ENCODE peak calls at places on chromosomes 4 and X, in seven cellular contexts. P is activated CD8-positive, alpha-beta T cell treated with anti-CD3 and anti-CD28 coated beads for 36 hours; I is IMR-90; T is BJ; E is GM20000; J is PC-3; Q is thyroid gland. A is an unnamed sample.

GRCh38 chr4:83552085-83552484 is 16.2 kb downstream of the GPAT3 start:
- DNase-seq in P (no peak), I (no peak), T (no peak), E (no peak), J (peak), Q (no peak), A (no peak)

GRCh38 chrX:114797494-114797893 is 213.6 kb downstream of the HTR2C start:
- DNase-seq in P (no peak), I (no peak), T (no peak), E (no peak), J (no peak), Q (no peak), A (no peak)

GRCh38 chr4:19382993-19383392 is 868.7 kb upstream of the SLIT2 start:
- DNase-seq in P (no peak), I (peak), T (peak), E (no peak), J (peak), Q (no peak), A (no peak)

GRCh38 chr4:75990129-75990528 is 616 bp downstream of the SDAD1 start:
- DNase-seq in P (peak), I (peak), T (no peak), E (no peak), J (no peak), Q (peak), A (peak)

GRCh38 chr4:102139932-102140331 is 205.3 kb downstream of the SLC39A8 start:
- DNase-seq in P (no peak), I (no peak), T (no peak), E (no peak), J (peak), Q (no peak), A (no peak)

GRCh38 chrX:130170752-130171445 is 863 bp upstream of the RAB33A start:
- DNase-seq in P (peak), I (no peak), T (no peak), E (peak), J (no peak), Q (peak), A (peak)

GRCh38 chrX:40245411-40246140 is 147.8 kb upstream of the BCOR start:
- DNase-seq in P (no peak), I (no peak), T (no peak), E (no peak), J (no peak), Q (peak), A (no peak)

GRCh38 chrX:43008356-43008755 is 230.4 kb upstream of the PPP1R2C start:
- DNase-seq in P (no peak), I (no peak), T (no peak), E (no peak), J (no peak), Q (no peak), A (no peak)

GRCh38 chr4:20493761-20494353 is 206.4 kb upstream of the PACRGL start:
- DNase-seq in P (no peak), I (peak), T (peak), E (no peak), J (no peak), Q (no peak), A (no peak)

GRCh38 chrX:49308604-49309269 is 5.3 kb downstream of the GAGE10 start:
- DNase-seq in P (peak), I (no peak), T (no peak), E (no peak), J (no peak), Q (no peak), A (no peak)

GRCh38 chrX:77493677-77494553 is 46.7 kb downstream of the FGF16 start:
- DNase-seq in P (no peak), I (peak), T (no peak), E (no peak), J (peak), Q (no peak), A (no peak)

GRCh38 chr4:137694138-137694537 is 161.8 kb upstream of the PCDH18 start:
- DNase-seq in P (no peak), I (no peak), T (no peak), E (no peak), J (no peak), Q (peak), A (no peak)

GRCh38 chr4:127759228-127759820 is 22.8 kb upstream of the HSPA4L start:
- DNase-seq in P (no peak), I (no peak), T (no peak), E (no peak), J (no peak), Q (no peak), A (no peak)

GRCh38 chr4:80266267-80266901 is at the start of gene FGF5:
- DNase-seq in P (peak), I (peak), T (peak), E (peak), J (peak), Q (peak), A (no peak)

GRCh38 chr4:177308842-177309524 is 691 bp upstream of the NEIL3 start:
- DNase-seq in P (peak), I (no peak), T (no peak), E (no peak), J (no peak), Q (no peak), A (no peak)

GRCh38 chr4:162499478-162499877 is 335.7 kb upstream of the FSTL5 start:
- DNase-seq in P (no peak), I (no peak), T (no peak), E (no peak), J (peak), Q (no peak), A (no peak)

GRCh38 chr4:3322059-3322550 is 29.3 kb downstream of the RGS12 start:
- DNase-seq in P (no peak), I (peak), T (no peak), E (no peak), J (no peak), Q (no peak), A (no peak)

GRCh38 chrX:100615015-100615414 is 21.6 kb downstream of the TSPAN6 start:
- DNase-seq in P (no peak), I (peak), T (peak), E (peak), J (peak), Q (peak), A (peak)

GRCh38 chr4:149993030-149993429 is 85.2 kb upstream of the DCLK2 start:
- DNase-seq in P (peak), I (peak), T (no peak), E (no peak), J (peak), Q (no peak), A (peak)

GRCh38 chrX:65902011-65902410 is 137.9 kb downstream of the VSIG4 start:
- DNase-seq in P (no peak), I (no peak), T (no peak), E (no peak), J (no peak), Q (no peak), A (no peak)

GRCh38 chr4:40934671-40935070 is 184.9 kb downstream of the NSUN7 start:
- DNase-seq in P (no peak), I (no peak), T (no peak), E (no peak), J (no peak), Q (no peak), A (no peak)

GRCh38 chr4:4578981-4579380 is 37.1 kb upstream of the STX18 start:
- DNase-seq in P (no peak), I (no peak), T (no peak), E (no peak), J (no peak), Q (no peak), A (no peak)

GRCh38 chrX:103155201-103155600 is 59.7 kb upstream of the BEX4 start:
- DNase-seq in P (no peak), I (peak), T (no peak), E (no peak), J (no peak), Q (no peak), A (no peak)

GRCh38 chr4:138111462-138112000 is 130.6 kb downstream of the SLC7A11 start:
- DNase-seq in P (no peak), I (peak), T (no peak), E (no peak), J (peak), Q (no peak), A (no peak)

GRCh38 chr4:62260256-62260655 is 1060.1 kb downstream of the ADGRL3 start:
- DNase-seq in P (no peak), I (no peak), T (no peak), E (no peak), J (peak), Q (no peak), A (no peak)

GRCh38 chr4:145186719-145187118 is 6.3 kb upstream of the OTUD4 start:
- DNase-seq in P (no peak), I (no peak), T (no peak), E (peak), J (no peak), Q (no peak), A (peak)

GRCh38 chr4:101163936-101164335 is 183.4 kb downstream of the PPP3CA start:
- DNase-seq in P (no peak), I (peak), T (no peak), E (no peak), J (no peak), Q (no peak), A (no peak)

GRCh38 chrX:51894697-51895336 is 1.4 kb downstream of the MAGED1 start:
- DNase-seq in P (peak), I (peak), T (no peak), E (peak), J (no peak), Q (peak), A (peak)

GRCh38 chr4:124334119-124334518 is 378.4 kb downstream of the ANKRD50 start:
- DNase-seq in P (peak), I (peak), T (peak), E (no peak), J (peak), Q (peak), A (peak)

GRCh38 chr4:23241408-23241807 is 548.7 kb downstream of the GBA3 start:
- DNase-seq in P (no peak), I (no peak), T (no peak), E (no peak), J (no peak), Q (no peak), A (no peak)

GRCh38 chrX:102712216-102712966 is at the start of gene GPRASP2:
- DNase-seq in P (peak), I (no peak), T (no peak), E (no peak), J (peak), Q (peak), A (peak)

GRCh38 chr4:95508421-95508820 is 40.4 kb downstream of the UNC5C start:
- DNase-seq in P (no peak), I (peak), T (no peak), E (no peak), J (peak), Q (no peak), A (no peak)

GRCh38 chrX:47776301-47776700 is 60.4 kb upstream of the ZNF81 start:
- DNase-seq in P (no peak), I (no peak), T (no peak), E (no peak), J (no peak), Q (no peak), A (no peak)

GRCh38 chr4:146790515-146790914 is 151.8 kb downstream of the POU4F2 start:
- DNase-seq in P (no peak), I (no peak), T (no peak), E (no peak), J (peak), Q (no peak), A (no peak)

GRCh38 chr4:146340798-146341197 is 126.5 kb downstream of the REELD1 start:
- DNase-seq in P (no peak), I (peak), T (no peak), E (no peak), J (peak), Q (no peak), A (peak)

GRCh38 chr4:165355900-165356300 is 22.9 kb upstream of the CPE start:
- DNase-seq in P (peak), I (peak), T (no peak), E (peak), J (peak), Q (peak), A (peak)

GRCh38 chr4:176492648-176493302 is 173.0 kb downstream of the SPCS3 start:
- DNase-seq in P (no peak), I (peak), T (no peak), E (peak), J (peak), Q (no peak), A (peak)

GRCh38 chrX:100658936-100659335 is 14.9 kb downstream of the SRPX2 start:
- DNase-seq in P (no peak), I (no peak), T (no peak), E (no peak), J (no peak), Q (no peak), A (no peak)

GRCh38 chr4:7536876-7537275 is 102.1 kb upstream of the PSAPL1 start:
- DNase-seq in P (no peak), I (no peak), T (no peak), E (no peak), J (no peak), Q (no peak), A (no peak)
- TF ChIP-seq CTCF in P (no peak), I (no peak), T (no peak), E (no peak), J (no peak), Q (no peak), A (no peak)

DNA sequence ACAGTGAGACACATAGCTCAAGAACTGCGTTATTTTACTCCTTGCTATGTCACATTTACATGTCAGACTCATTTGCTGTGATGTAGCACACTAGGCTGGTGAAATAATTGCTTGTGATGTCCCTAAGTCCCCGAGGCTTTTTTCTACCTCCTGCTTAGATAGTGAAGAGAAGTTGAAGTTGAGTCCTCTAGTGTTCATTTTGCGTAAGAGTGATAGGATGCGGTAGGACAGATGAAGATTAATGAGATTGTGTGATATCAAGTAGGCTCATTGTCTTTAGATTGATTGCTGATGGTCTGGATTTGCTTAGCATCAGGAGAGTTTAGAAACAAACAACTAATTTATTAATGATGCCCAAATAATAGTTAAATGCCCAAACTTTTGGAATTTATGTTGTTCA is 173.6 kb upstream of the NUDT6 start:
- DNase-seq in P (no peak), I (no peak), T (no peak), E (no peak), J (peak), Q (no peak), A (no peak)
- TF ChIP-seq CTCF in P (no peak), I (no peak), T (peak), E (no peak), J (peak), Q (peak), A (no peak)

GRCh38 chr4:6709230-6710114 is at the start of gene MRFAP1L1:
- DNase-seq in P (peak), I (peak), T (peak), E (peak), J (peak), Q (peak), A (peak)
- TF ChIP-seq CTCF in P (no peak), I (no peak), T (peak), E (no peak), J (no peak), Q (no peak), A (no peak)

GRCh38 chr4:152369203-152369902 is 166.5 kb downstream of the FBXW7 start:
- DNase-seq in P (no peak), I (no peak), T (no peak), E (no peak), J (no peak), Q (no peak), A (no peak)
- TF ChIP-seq CTCF in P (no peak), I (no peak), T (no peak), E (no peak), J (no peak), Q (no peak), A (no peak)

GRCh38 chrX:108734426-108734825 is 1.9 kb downstream of the IRS4 start:
- DNase-seq in P (no peak), I (no peak), T (no peak), E (peak), J (no peak), Q (no peak), A (no peak)

GRCh38 chrX:108732630-108733321 is 3.6 kb downstream of the IRS4 start:
- DNase-seq in P (no peak), I (no peak), T (no peak), E (peak), J (no peak), Q (no peak), A (no peak)

GRCh38 chrX:108736509-108737479 is at the start of gene IRS4:
- DNase-seq in P (no peak), I (no peak), T (no peak), E (peak), J (peak), Q (peak), A (no peak)

GRCh38 chrX:108735680-108736508 is 469 bp downstream of the IRS4 start:
- DNase-seq in P (no peak), I (no peak), T (no peak), E (peak), J (no peak), Q (peak), A (no peak)

GRCh38 chrX:108735087-108735679 is 1.2 kb downstream of the IRS4 start:
- DNase-seq in P (no peak), I (no peak), T (no peak), E (peak), J (no peak), Q (peak), A (peak)
- TF ChIP-seq CTCF in P (no peak), I (no peak), T (no peak), E (no peak), J (no peak), Q (peak), A (no peak)

GRCh38 chrX:71909956-71910355 is 689 bp upstream of the NHSL2 start:
- DNase-seq in P (no peak), I (no peak), T (no peak), E (no peak), J (no peak), Q (peak), A (no peak)
- TF ChIP-seq CTCF in P (no peak), I (no peak), T (peak), E (no peak), J (no peak), Q (no peak), A (no peak)

GRCh38 chrX:139920306-139920705 is 12.5 kb downstream of the ATP11C start:
- DNase-seq in P (no peak), I (no peak), T (no peak), E (no peak), J (no peak), Q (no peak), A (no peak)
- TF ChIP-seq CTCF in P (no peak), I (no peak), T (no peak), E (no peak), J (no peak), Q (no peak), A (no peak)

DNA sequence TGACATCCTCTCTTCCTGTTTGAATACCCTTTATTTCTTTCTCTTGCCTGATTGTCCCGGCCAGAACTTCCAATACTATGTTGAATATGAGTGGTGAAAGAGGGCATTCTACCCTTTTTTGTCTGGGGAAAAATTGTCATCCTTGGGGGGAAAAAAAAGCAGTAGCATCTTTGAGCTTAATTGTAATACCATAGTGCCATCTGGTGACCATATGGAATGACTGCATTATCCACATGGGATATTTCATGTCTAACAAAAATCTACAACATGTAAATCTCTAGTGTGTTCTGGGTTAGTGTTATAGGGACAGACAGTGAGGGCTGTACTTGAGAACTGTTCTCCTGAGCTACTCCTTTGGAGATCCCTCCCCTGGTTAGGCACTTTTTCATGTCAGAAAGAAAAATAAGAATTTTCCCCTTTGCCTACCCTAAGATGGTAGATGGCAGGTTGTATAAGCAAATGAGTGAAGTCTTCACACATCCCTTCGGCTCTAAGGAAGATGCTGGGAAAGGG is 26.0 kb downstream of the CAPN6 start:
- DNase-seq in P (no peak), I (peak), T (no peak), E (peak), J (peak), Q (no peak), A (peak)
- TF ChIP-seq CTCF in P (no peak), I (peak), T (peak), E (peak), J (peak), Q (peak), A (peak)

GRCh38 chr4:170750519-170750918 is 660.8 kb upstream of the AADAT start:
- DNase-seq in P (no peak), I (no peak), T (no peak), E (no peak), J (no peak), Q (no peak), A (peak)
- TF ChIP-seq CTCF in P (no peak), I (no peak), T (no peak), E (no peak), J (no peak), Q (no peak), A (no peak)

GRCh38 chrX:140141444-140142029 is 176.2 kb upstream of the CXorf66 start:
- DNase-seq in P (peak), I (peak), T (no peak), E (peak), J (peak), Q (peak), A (peak)
- TF ChIP-seq CTCF in P (no peak), I (peak), T (peak), E (no peak), J (peak), Q (peak), A (peak)